ENCODE peak calls at places on chromosomes 2 and 18, in four cellular contexts. L is epithelial cell of prostate, W is NCI-H226, O is left colon. H is an unnamed sample.

GRCh38 chr2:83196225-83196624 is 1262.9 kb downstream of the SUCLG1 start:
- DNase-seq in L (peak; percentile 3), W (no peak), O (no peak), H (no peak)

GRCh38 chr18:36095936-36096519 is 28.7 kb upstream of the RPRD1A start:
- DNase-seq in L (peak; percentile 18), W (no peak), O (no peak), H (no peak)

GRCh38 chr2:238567067-238567855 is 140.5 kb downstream of the ASB1 start:
- DNase-seq in L (no peak), W (no peak), O (peak; percentile 76), H (no peak)

GRCh38 chr2:643334-643733 is 33.9 kb downstream of the TMEM18 start:
- DNase-seq in L (no peak), W (no peak), O (no peak), H (no peak)

GRCh38 chr2:114160263-114161001 is 270.5 kb downstream of the ACTR3 start:
- DNase-seq in L (no peak), W (peak; percentile 4), O (no peak), H (no peak)

GRCh38 chr2:12317853-12318426 is 398.8 kb upstream of the TRIB2 start:
- DNase-seq in L (peak; percentile 73), W (peak; percentile 88), O (no peak), H (no peak)

GRCh38 chr2:215425021-215425782 is 10.7 kb downstream of the FN1 start:
- DNase-seq in L (no peak), W (no peak), O (no peak), H (no peak)

GRCh38 chr2:148927010-148927409 is 52.0 kb downstream of the KIF5C start:
- DNase-seq in L (no peak), W (no peak), O (peak; percentile 37), H (no peak)

GRCh38 chr2:78992451-78992806 is 33.1 kb upstream of the REG3G start:
- DNase-seq in L (no peak), W (no peak), O (peak; percentile 9), H (no peak)

H was measured in activated CD4-positive, CD25-positive, alpha-beta regulatory T cell.